ENCODE peak calls at places on chromosomes 16 and 17, in eight cellular contexts. K is activated T-helper 1 cell treated with Interleukin-2 at 50 U/mL for 16 hours; R is activated CD4-positive, alpha-beta T cell treated with anti-CD3 and anti-CD28 coated beads for 4 hours; P is ureter; Q is activated CD8-positive, alpha-beta memory T cell treated with anti-CD3 and anti-CD28 coated beads for 48 hours; H is germinal center; W is mesothelial cell of epicardium; Z is hypothalamus. V is an unnamed sample.

GRCh38 chr17:77205396-77206124 is 64.8 kb downstream of the SEC14L1 start:
- DNase-seq in H (no peak), Q (no peak), R (no peak), P (no peak), W (no peak), Z (no peak), K (no peak), V (no peak)

GRCh38 chr17:56913000-56913866 is 616 bp downstream of the TRIM25 start:
- DNase-seq in H (peak), W (peak), Q (peak), Z (peak), K (no peak), P (no peak), R (no peak), V (no peak)

GRCh38 chr17:69269174-69269998 is 40.8 kb upstream of the ABCA10 start:
- DNase-seq in R (no peak), K (no peak), P (no peak), H (no peak), W (no peak), Z (no peak), Q (no peak), V (no peak)

GRCh38 chr16:85699628-85700027 is 10.9 kb upstream of the GINS2 start:
- DNase-seq in W (no peak), H (no peak), P (peak), Z (peak), R (no peak), Q (no peak), K (no peak), V (no peak)

GRCh38 chr17:75825748-75826370 is 18.3 kb downstream of the UNC13D start:
- DNase-seq in W (no peak), P (no peak), H (no peak), Q (no peak), K (no peak), Z (no peak), R (no peak), V (no peak)

GRCh38 chr17:78674595-78675315 is 97.6 kb upstream of the DNAH17 start:
- DNase-seq in K (no peak), P (no peak), Q (no peak), H (no peak), W (no peak), R (no peak), Z (no peak), V (no peak)

GRCh38 chr17:77836557-77837041 is 121.9 kb upstream of the TNRC6C start:
- DNase-seq in W (no peak), R (no peak), Z (no peak), K (no peak), H (no peak), P (no peak), Q (no peak), V (peak)

GRCh38 chr17:37399404-37399803 is 7.2 kb downstream of the ACACA start:
- DNase-seq in Z (no peak), P (no peak), W (no peak), H (no peak), K (no peak), Q (no peak), R (no peak), V (no peak)

GRCh38 chr17:49093131-49093530 is 39.4 kb upstream of the B4GALNT2 start:
- DNase-seq in H (no peak), Q (no peak), R (no peak), K (no peak), W (no peak), P (no peak), Z (no peak), V (no peak)

GRCh38 chr17:42305543-42306384 is 17.5 kb downstream of the STAT5A start:
- DNase-seq in Q (no peak), P (no peak), H (no peak), Z (no peak), K (no peak), R (no peak), W (no peak), V (peak)

GRCh38 chr17:80603380-80603779 is 58.7 kb downstream of the RPTOR start:
- DNase-seq in P (no peak), R (no peak), Z (no peak), K (no peak), H (no peak), W (no peak), Q (no peak), V (no peak)

GRCh38 chr17:41486809-41487530 is 2.7 kb downstream of the KRT36 start:
- DNase-seq in R (peak), Z (no peak), H (peak), K (no peak), Q (no peak), P (no peak), W (no peak), V (peak)

V was measured in activated CD8-positive, alpha-beta T cell treated with anti-CD3 and anti-CD28 coated beads for 36 hours.